ENCODE peak calls at places on chromosomes 12 and 14, in ten cellular contexts. R is ecto neural progenitor cell; H is lower leg skin; B is heart left ventricle; D is MCF 10A; K is GM13977; M is brain microvascular endothelial cell; S is amniotic epithelial cell; E is AG09309; F is activated CD4-positive, alpha-beta T cell treated with anti-CD3 and anti-CD28 coated beads for 36 hours. Y is an unnamed sample.

GRCh38 chr14:105069887-105070759 is 4.9 kb upstream of the GPR132 start:
- DNase-seq in R (no peak), H (no peak), B (no peak), D (no peak), K (peak), M (no peak), S (no peak), E (no peak), F (peak), Y (no peak)

GRCh38 chr12:131920902-131921840 is 7.9 kb upstream of the PUS1 start:
- DNase-seq in R (no peak), H (no peak), B (no peak), D (no peak), K (no peak), M (no peak), S (no peak), E (no peak), F (no peak), Y (no peak)

GRCh38 chr12:21613931-21614330 is 9.3 kb upstream of the GYS2 start:
- DNase-seq in R (no peak), H (no peak), B (no peak), D (peak), K (no peak), M (no peak), S (peak), E (no peak), F (no peak), Y (no peak)

GRCh38 chr14:86892167-86892956 is 1100.6 kb downstream of the GALC start:
- DNase-seq in R (no peak), H (no peak), B (no peak), D (no peak), K (no peak), M (no peak), S (no peak), E (no peak), F (no peak), Y (no peak)

GRCh38 chr14:90475298-90475697 is 78.5 kb downstream of the CALM1 start:
- DNase-seq in R (no peak), H (no peak), B (no peak), D (no peak), K (no peak), M (no peak), S (no peak), E (no peak), F (no peak), Y (no peak)

GRCh38 chr12:32881107-32881506 is 15.5 kb downstream of the PKP2 start:
- DNase-seq in R (no peak), H (no peak), B (no peak), D (no peak), K (no peak), M (no peak), S (peak), E (no peak), F (no peak), Y (no peak)

GRCh38 chr14:20167091-20167490 is 23.6 kb upstream of the OR11G2 start:
- DNase-seq in R (no peak), H (no peak), B (no peak), D (no peak), K (no peak), M (no peak), S (no peak), E (no peak), F (no peak), Y (no peak)

GRCh38 chr12:30764251-30764650 is 9.5 kb upstream of the CAPRIN2 start:
- DNase-seq in R (no peak), H (no peak), B (no peak), D (no peak), K (no peak), M (no peak), S (no peak), E (no peak), F (no peak), Y (no peak)

GRCh38 chr12:54337280-54337842 is 12.4 kb downstream of the COPZ1 start:
- DNase-seq in R (no peak), H (no peak), B (peak), D (no peak), K (no peak), M (no peak), S (no peak), E (no peak), F (no peak), Y (peak)